ENCODE peak calls at places on chromosomes 11 and 22, in five cellular contexts. F is transverse colon, Z is endothelial cell of umbilical vein, V is IMR-90, T is stomach. C is an unnamed sample. For H3K9me3, the result is how much of the 10 kb centered on the place peaks cover.

GRCh38 chr11:4161305-4161704 is 66.7 kb downstream of the RRM1 start:
- DNase-seq in F (no peak), Z (no peak), V (no peak), T (no peak), C (no peak)

GRCh38 chr11:13781153-13781552 is 112.7 kb downstream of the FAR1 start:
- DNase-seq in F (no peak), Z (no peak), V (no peak), T (no peak), C (no peak)

GRCh38 chr11:47914743-47915142 is 65.6 kb upstream of the PTPRJ start:
- DNase-seq in F (no peak), Z (peak), V (no peak), T (no peak), C (no peak)

GRCh38 chr11:116459233-116459632 is 313.6 kb downstream of the BUD13 start:
- DNase-seq in F (peak), Z (no peak), V (no peak), T (no peak), C (no peak)

GRCh38 chr11:121359587-121359986 is 67.0 kb downstream of the SC5D start:
- DNase-seq in F (no peak), Z (no peak), V (no peak), T (no peak), C (no peak)

GRCh38 chr11:114208371-114208770 is 87.8 kb upstream of the NNMT start:
- DNase-seq in F (no peak), Z (no peak), V (no peak), T (no peak), C (no peak)

GRCh38 chr11:34315006-34315793 is 42.6 kb downstream of the ABTB2 start:
- DNase-seq in F (no peak), Z (no peak), V (no peak), T (no peak), C (no peak)

GRCh38 chr11:2940166-2940929 is 11.1 kb upstream of the PHLDA2 start:
- DNase-seq in F (peak), Z (no peak), V (no peak), T (peak), C (no peak)

GRCh38 chr11:64406221-64406946 is 47.4 kb downstream of the RPS6KA4 start:
- DNase-seq in F (no peak), Z (no peak), V (peak), T (no peak), C (no peak)

GRCh38 chr11:96263361-96263763 is 79.6 kb downstream of the MAML2 start:
- DNase-seq in F (no peak), Z (peak), V (peak), T (no peak), C (no peak)

GRCh38 chr22:20239951-20240773 is 28.0 kb downstream of the RTN4R start:
- DNase-seq in F (no peak), Z (peak), V (no peak), T (no peak), C (no peak)

GRCh38 chr22:28477556-28477955 is 202.1 kb downstream of the TTC28 start:
- DNase-seq in F (no peak), Z (no peak), V (no peak), T (no peak), C (no peak)

GRCh38 chr11:131278472-131278871 is 91.9 kb upstream of the NTM start:
- DNase-seq in F (no peak), Z (no peak), V (no peak), T (no peak), C (no peak)

GRCh38 chr11:14904745-14905103 is 12.7 kb upstream of the CYP2R1 start:
- DNase-seq in F (peak), Z (peak), V (peak), T (peak), C (peak)

GRCh38 chr11:70854201-70854600 is 398.2 kb downstream of the SHANK2 start:
- DNase-seq in F (no peak), Z (no peak), V (no peak), T (no peak), C (no peak)

GRCh38 chr11:17392872-17393271 is 4.4 kb upstream of the KCNJ11 start:
- DNase-seq in F (no peak), Z (no peak), V (no peak), T (no peak), C (no peak)

DNA sequence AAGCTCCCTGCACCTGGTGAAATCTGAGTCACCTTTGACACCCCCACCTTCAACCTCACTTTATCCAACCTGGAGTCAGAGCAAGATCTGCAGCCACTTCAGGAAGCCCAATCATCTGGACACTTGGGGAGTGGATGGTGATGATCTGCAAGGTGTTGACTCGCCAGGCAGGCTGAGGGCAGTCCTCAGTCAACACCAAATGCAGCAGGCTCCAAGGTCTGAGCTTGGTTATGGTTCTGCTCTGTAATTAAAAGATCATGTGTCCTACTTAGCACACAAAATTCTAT is 446.9 kb downstream of the BRD1 start:
- DNase-seq in F (no peak), Z (no peak), V (no peak), T (peak), C (no peak)
- H3K9me3 ChIP-seq in F (under half), Z (under half), V (under half), T (under half), C (under half)

GRCh38 chr22:44956835-44957234 is 53.0 kb downstream of the PHF21B start:
- DNase-seq in F (no peak), Z (no peak), V (no peak), T (no peak), C (no peak)
- TF ChIP-seq POLR2A in F (no peak), Z (no peak), V (no peak), T (no peak), C (no peak)

GRCh38 chr22:47933226-47933625 is 1170.8 kb downstream of the TBC1D22A start:
- DNase-seq in F (no peak), Z (no peak), V (no peak), T (no peak), C (no peak)

GRCh38 chr22:47927811-47928210 is 1165.4 kb downstream of the TBC1D22A start:
- DNase-seq in F (no peak), Z (no peak), V (no peak), T (no peak), C (no peak)

GRCh38 chr22:47929073-47929472 is 1166.6 kb downstream of the TBC1D22A start:
- DNase-seq in F (no peak), Z (no peak), V (no peak), T (no peak), C (no peak)

GRCh38 chr22:47928626-47929025 is 1166.2 kb downstream of the TBC1D22A start:
- DNase-seq in F (no peak), Z (no peak), V (no peak), T (no peak), C (no peak)

DNA sequence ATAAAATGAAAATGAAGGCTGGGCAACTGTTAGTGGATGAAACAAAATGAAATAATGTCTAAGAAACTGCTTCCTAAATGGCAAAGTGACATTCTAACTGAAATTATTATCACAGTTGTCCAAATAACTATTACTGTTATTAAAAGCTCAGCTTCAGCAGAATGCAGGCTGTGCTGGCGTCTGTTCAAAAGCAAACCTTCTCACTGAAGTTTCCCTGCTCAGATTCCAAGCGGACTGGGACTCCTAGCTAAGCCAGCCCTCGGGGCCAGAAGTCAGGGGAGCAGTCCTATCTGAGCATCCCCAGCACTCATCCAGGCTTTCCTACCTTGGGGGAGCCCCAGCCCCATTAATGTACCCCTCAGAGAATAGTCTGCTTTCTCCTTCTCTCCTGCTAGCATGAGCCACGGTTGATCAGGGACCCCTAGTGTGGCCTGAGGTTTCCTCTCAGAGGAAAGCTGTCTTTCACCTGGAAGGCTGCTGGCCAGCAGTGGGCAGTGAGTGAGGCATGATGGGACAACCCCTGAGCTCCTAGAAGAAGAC is 1167.3 kb downstream of the TBC1D22A start:
- DNase-seq in F (no peak), Z (no peak), V (no peak), T (no peak), C (no peak)
- H3K9me3 ChIP-seq in F (under half), Z (under half), V (under half), T (under half), C (under half)

DNA sequence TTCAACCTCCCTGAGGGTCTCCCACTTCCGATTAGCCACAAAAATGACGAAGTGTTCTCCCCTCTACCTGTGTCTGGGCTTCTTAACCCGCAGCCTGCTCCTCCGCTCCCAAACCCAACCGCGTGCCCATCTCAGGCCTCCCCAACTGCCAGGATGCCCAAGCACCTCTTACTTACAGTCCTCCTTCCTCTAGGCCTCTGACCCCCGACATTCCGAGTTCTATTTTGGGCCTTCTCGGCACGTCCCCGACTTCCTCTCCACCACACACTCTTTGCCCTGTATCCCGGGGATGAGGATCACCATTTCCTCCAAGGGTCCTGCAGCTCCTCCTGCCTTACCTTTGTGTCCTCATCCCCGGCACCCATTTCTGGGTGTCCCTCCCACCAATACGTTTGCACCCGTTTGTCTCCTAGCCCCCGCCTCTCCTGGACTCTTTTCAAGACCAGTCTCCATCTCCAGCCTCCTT is 388 bp upstream of the MUS81 start:
- DNase-seq in F (peak), Z (no peak), V (no peak), T (no peak), C (peak)
- TF ChIP-seq POLR2A in F (no peak), Z (no peak), V (no peak), T (no peak), C (no peak)

C was measured in adrenal gland.